ENCODE peak calls at places on chromosomes 2 and 18, in eight cellular contexts. C, F, T, O, S, W, J and X are unnamed samples.

GRCh38 chr2:106337963-106338515 is 130.2 kb downstream of the RGPD3 start:
- DNase-seq in C (no peak), F (no peak), T (no peak), O (no peak), S (no peak), W (no peak), J (no peak), X (no peak)

GRCh38 chr18:2223859-2224258 is 347.4 kb downstream of the METTL4 start:
- DNase-seq in C (peak), F (no peak), T (peak), O (peak), S (no peak), W (peak), J (peak), X (no peak)

GRCh38 chr2:120289221-120289906 is 36.7 kb downstream of the RALB start:
- DNase-seq in C (no peak), F (no peak), T (no peak), O (no peak), S (no peak), W (no peak), J (no peak), X (no peak)

GRCh38 chr2:43031471-43032224 is 194.8 kb downstream of the ZFP36L2 start:
- DNase-seq in C (no peak), F (no peak), T (no peak), O (no peak), S (no peak), W (no peak), J (no peak), X (no peak)

GRCh38 chr2:168054657-168055056 is 192.7 kb downstream of the STK39 start:
- DNase-seq in C (no peak), F (no peak), T (no peak), O (no peak), S (no peak), W (no peak), J (no peak), X (no peak)

GRCh38 chr2:54503192-54503591 is 47.1 kb downstream of the SPTBN1 start:
- DNase-seq in C (peak), F (no peak), T (peak), O (peak), S (no peak), W (peak), J (peak), X (no peak)

GRCh38 chr2:108981846-108982245 is 7.2 kb downstream of the EDAR start:
- DNase-seq in C (no peak), F (no peak), T (no peak), O (no peak), S (no peak), W (no peak), J (no peak), X (no peak)

GRCh38 chr2:234047361-234047760 is 3.1 kb upstream of the SPP2 start:
- DNase-seq in C (peak), F (no peak), T (no peak), O (no peak), S (no peak), W (no peak), J (no peak), X (no peak)

GRCh38 chr18:7923105-7923504 is 356.0 kb downstream of the PTPRM start:
- DNase-seq in C (peak), F (no peak), T (no peak), O (no peak), S (no peak), W (no peak), J (peak), X (no peak)

GRCh38 chr18:69636529-69637301 is 236.0 kb downstream of the DOK6 start:
- DNase-seq in C (no peak), F (no peak), T (no peak), O (no peak), S (no peak), W (peak), J (peak), X (no peak)

GRCh38 chr2:24304098-24304497 is 56.2 kb downstream of the ITSN2 start:
- DNase-seq in C (peak), F (no peak), T (no peak), O (no peak), S (peak), W (no peak), J (no peak), X (peak)

GRCh38 chr2:28626891-28627421 is 124.7 kb upstream of the PPP1CB start:
- DNase-seq in C (peak), F (no peak), T (no peak), O (no peak), S (no peak), W (no peak), J (no peak), X (no peak)

GRCh38 chr2:99066602-99067001 is 74.9 kb upstream of the C2orf15 start:
- DNase-seq in C (peak), F (no peak), T (no peak), O (peak), S (no peak), W (no peak), J (peak), X (no peak)

GRCh38 chr2:178592655-178593054 is 112.4 kb downstream of the PLEKHA3 start:
- DNase-seq in C (no peak), F (no peak), T (no peak), O (no peak), S (no peak), W (no peak), J (no peak), X (no peak)

GRCh38 chr2:190507135-190507534 is 27.4 kb downstream of the NEMP2 start:
- DNase-seq in C (no peak), F (no peak), T (no peak), O (no peak), S (no peak), W (no peak), J (no peak), X (no peak)

GRCh38 chr2:2826209-2826551 is 495.1 kb upstream of the MYT1L start:
- DNase-seq in C (no peak), F (no peak), T (no peak), O (no peak), S (no peak), W (peak), J (peak), X (no peak)

GRCh38 chr2:13770279-13770678 is 862.2 kb upstream of the LRATD1 start:
- DNase-seq in C (no peak), F (no peak), T (no peak), O (no peak), S (no peak), W (no peak), J (no peak), X (no peak)

GRCh38 chr18:59885579-59886163 is 14.1 kb upstream of the PMAIP1 start:
- DNase-seq in C (peak), F (no peak), T (no peak), O (peak), S (no peak), W (no peak), J (no peak), X (no peak)

GRCh38 chr18:79545714-79546113 is 133.9 kb upstream of the CTDP1 start:
- DNase-seq in C (no peak), F (no peak), T (no peak), O (no peak), S (no peak), W (no peak), J (peak), X (no peak)

GRCh38 chr2:231714639-231715498 is 6.5 kb downstream of the PTMA start:
- DNase-seq in C (peak), F (peak), T (peak), O (peak), S (no peak), W (peak), J (peak), X (peak)

GRCh38 chr2:231713738-231714638 is 5.7 kb downstream of the PTMA start:
- DNase-seq in C (peak), F (peak), T (peak), O (peak), S (no peak), W (peak), J (peak), X (peak)

GRCh38 chr2:231715988-231716616 is 7.8 kb downstream of the PTMA start:
- DNase-seq in C (peak), F (no peak), T (no peak), O (peak), S (no peak), W (no peak), J (peak), X (no peak)

GRCh38 chr2:231716641-231717280 is 8.4 kb downstream of the PTMA start:
- DNase-seq in C (peak), F (no peak), T (no peak), O (peak), S (no peak), W (no peak), J (no peak), X (no peak)

GRCh38 chr2:231715499-231715837 is 7.1 kb downstream of the PTMA start:
- DNase-seq in C (no peak), F (no peak), T (no peak), O (no peak), S (no peak), W (no peak), J (no peak), X (no peak)
- TF ChIP-seq CTCF in C (no peak), F (no peak), T (no peak), O (peak), S (no peak), W (no peak), J (no peak), X (no peak)

GRCh38 chr2:240604291-240604938 is 17.9 kb downstream of the CAPN10 start:
- DNase-seq in C (peak), F (peak), T (peak), O (peak), S (peak), W (no peak), J (peak), X (no peak)
- TF ChIP-seq CTCF in C (peak), F (peak), T (peak), O (peak), S (peak), W (no peak), J (peak), X (no peak)

DNA sequence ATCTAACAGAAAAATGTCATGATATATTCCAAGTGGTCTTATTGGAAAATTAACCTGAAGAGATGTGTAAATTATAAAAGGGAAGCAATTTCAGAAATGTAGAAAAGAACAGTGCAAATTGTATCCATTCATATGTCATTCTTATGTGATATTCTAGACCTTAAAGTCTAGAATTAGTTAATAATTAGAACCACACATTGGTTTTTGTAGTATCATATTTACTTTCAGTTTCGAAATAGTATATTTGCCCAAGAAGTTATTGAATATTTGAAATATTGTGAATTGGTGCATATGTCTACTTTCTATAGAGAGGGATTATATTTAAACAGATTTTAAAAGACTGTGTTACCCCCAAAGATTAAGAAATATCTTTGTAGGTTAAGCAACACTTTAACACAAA is 1348.6 kb upstream of the ACVR2A start:
- DNase-seq in C (no peak), F (no peak), T (no peak), O (no peak), S (no peak), W (no peak), J (no peak), X (no peak)
- TF ChIP-seq CTCF in C (no peak), F (no peak), T (no peak), O (no peak), S (no peak), W (no peak), J (no peak), X (no peak)

DNA sequence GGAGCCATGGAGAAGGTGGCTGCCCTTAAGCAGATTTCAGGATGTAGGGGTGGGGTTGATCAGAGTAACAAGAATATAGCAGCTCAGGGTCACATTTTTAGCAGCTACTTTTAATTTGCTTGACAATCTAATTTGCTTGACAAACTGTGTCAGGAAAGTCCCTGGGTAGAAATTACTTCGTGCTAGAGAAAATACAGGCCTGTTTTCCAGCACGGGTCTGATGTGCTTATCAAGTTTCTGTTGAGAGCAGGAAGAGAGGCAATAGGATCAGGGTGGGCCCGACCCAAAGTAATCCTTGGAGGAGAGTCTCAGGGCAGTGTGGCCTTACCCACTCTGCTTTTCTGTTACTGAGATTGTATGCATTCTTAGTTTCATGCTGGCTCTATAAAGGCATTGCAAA is 221.5 kb downstream of the TSN start:
- DNase-seq in C (no peak), F (no peak), T (no peak), O (no peak), S (no peak), W (no peak), J (no peak), X (no peak)
- TF ChIP-seq CTCF in C (no peak), F (no peak), T (no peak), O (no peak), S (no peak), W (no peak), J (no peak), X (no peak)

DNA sequence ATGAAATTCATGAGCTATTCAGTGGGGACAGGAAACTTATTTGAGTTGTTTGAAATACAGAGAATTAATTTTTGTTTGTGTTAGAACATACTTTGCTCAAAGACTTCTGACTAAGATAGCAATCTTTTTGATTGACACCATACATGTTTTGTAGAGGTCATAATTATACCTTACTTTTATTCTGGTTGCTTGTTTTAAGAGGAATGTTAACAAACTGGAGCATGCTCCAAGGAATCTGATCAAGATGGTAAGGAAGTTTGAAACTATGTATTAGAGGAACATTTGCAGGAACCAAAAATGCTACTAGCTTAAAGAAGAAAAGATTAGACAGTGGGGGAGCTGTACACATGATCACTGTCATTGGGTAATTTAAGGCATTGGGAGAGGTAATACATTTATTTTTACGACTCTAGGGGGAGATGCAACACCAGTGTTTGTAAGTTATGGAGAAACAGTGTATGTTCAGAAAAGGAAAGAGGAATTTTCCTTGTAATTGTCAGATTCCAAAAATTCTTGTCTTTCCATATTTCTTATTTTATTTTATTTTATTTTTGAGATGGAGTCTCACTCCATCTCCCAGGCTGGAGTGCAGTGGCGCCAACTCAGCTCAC is 8.0 kb downstream of the AGFG1 start:
- DNase-seq in C (peak), F (no peak), T (no peak), O (peak), S (no peak), W (no peak), J (no peak), X (no peak)
- TF ChIP-seq CTCF in C (no peak), F (no peak), T (peak), O (peak), S (peak), W (no peak), J (peak), X (no peak)

DNA sequence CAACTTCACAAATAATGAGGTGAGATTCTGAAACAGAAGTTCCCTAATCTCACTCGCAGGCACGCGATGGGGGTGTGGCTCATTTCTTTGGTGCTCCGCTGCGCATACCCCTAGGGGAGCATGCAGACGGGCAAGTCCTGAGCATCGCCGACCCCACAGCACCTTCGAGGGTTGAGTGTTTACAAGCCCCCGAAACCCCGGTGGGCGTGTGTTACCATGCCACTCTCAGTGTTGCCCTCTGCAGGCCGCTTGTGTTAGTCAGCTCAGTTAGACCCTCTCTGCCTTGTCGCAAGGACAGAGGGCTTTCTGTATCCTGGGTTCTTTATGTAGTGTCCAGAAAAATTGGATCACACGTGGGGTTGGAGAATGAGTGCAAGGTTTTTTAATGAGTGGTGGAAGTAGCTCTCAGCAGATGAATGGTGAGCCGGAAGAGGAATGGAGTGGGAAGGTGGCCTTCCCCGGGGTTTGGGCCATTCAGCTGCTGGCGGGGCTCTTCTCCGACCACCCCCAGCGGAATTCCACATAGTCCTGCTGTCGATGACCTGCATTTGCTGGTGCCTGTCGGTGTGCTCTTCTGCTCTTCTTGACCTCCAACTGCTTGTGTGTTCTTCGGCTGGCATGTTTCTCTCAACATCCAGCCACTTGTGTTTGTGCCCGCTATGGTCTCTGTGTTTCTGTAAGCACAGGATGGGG is 191.3 kb downstream of the RPRM start:
- DNase-seq in C (no peak), F (peak), T (peak), O (peak), S (no peak), W (peak), J (peak), X (no peak)
- TF ChIP-seq CTCF in C (no peak), F (peak), T (peak), O (peak), S (peak), W (peak), J (peak), X (no peak)

GRCh38 chr18:52348209-52348608 is 8.2 kb downstream of the DCC start:
- DNase-seq in C (no peak), F (no peak), T (no peak), O (peak), S (no peak), W (peak), J (peak), X (no peak)
- TF ChIP-seq CTCF in C (peak), F (peak), T (peak), O (peak), S (peak), W (peak), J (peak), X (no peak)

GRCh38 chr2:195562624-195563566 is 94.1 kb upstream of the SLC39A10 start:
- DNase-seq in C (peak), F (no peak), T (no peak), O (peak), S (no peak), W (no peak), J (no peak), X (no peak)

GRCh38 chr2:195561205-195562032 is 95.6 kb upstream of the SLC39A10 start:
- DNase-seq in C (peak), F (no peak), T (no peak), O (peak), S (peak), W (no peak), J (no peak), X (no peak)

GRCh38 chr2:195555971-195556370 is 101.1 kb upstream of the SLC39A10 start:
- DNase-seq in C (no peak), F (no peak), T (no peak), O (no peak), S (no peak), W (no peak), J (no peak), X (no peak)

GRCh38 chr2:195560209-195560907 is 96.7 kb upstream of the SLC39A10 start:
- DNase-seq in C (no peak), F (no peak), T (no peak), O (no peak), S (no peak), W (no peak), J (no peak), X (no peak)

GRCh38 chr2:195559431-195559914 is 97.6 kb upstream of the SLC39A10 start:
- DNase-seq in C (peak), F (no peak), T (no peak), O (peak), S (peak), W (no peak), J (no peak), X (no peak)
- TF ChIP-seq CTCF in C (no peak), F (no peak), T (no peak), O (no peak), S (no peak), W (no peak), J (no peak), X (no peak)

GRCh38 chr2:192140236-192140839 is 54.4 kb downstream of the TMEFF2 start:
- DNase-seq in C (no peak), F (no peak), T (no peak), O (no peak), S (no peak), W (no peak), J (no peak), X (no peak)

GRCh38 chr2:192139813-192140212 is 54.9 kb downstream of the TMEFF2 start:
- DNase-seq in C (no peak), F (no peak), T (no peak), O (no peak), S (no peak), W (no peak), J (no peak), X (no peak)

DNA sequence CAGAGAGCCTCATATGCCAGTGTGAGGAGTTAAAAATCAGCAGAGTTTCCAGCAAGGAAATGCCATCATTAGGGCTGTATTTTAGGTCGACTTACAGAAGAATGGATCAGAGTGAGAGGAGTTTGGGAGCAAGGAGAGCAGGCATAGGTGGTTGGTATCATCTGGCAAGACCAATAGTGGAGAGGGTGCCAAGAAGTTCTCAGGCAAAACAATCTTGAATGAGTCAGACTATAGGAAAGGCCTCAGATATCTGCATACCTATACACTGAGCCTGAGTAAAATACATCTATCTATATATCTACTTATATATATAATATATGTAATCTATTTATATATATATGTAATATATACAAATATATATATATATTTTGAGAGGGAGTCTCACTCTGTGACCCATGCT is 57.3 kb downstream of the TMEFF2 start:
- DNase-seq in C (no peak), F (no peak), T (no peak), O (no peak), S (no peak), W (no peak), J (no peak), X (no peak)
- TF ChIP-seq CTCF in C (no peak), F (no peak), T (no peak), O (no peak), S (no peak), W (no peak), J (no peak), X (no peak)

DNA sequence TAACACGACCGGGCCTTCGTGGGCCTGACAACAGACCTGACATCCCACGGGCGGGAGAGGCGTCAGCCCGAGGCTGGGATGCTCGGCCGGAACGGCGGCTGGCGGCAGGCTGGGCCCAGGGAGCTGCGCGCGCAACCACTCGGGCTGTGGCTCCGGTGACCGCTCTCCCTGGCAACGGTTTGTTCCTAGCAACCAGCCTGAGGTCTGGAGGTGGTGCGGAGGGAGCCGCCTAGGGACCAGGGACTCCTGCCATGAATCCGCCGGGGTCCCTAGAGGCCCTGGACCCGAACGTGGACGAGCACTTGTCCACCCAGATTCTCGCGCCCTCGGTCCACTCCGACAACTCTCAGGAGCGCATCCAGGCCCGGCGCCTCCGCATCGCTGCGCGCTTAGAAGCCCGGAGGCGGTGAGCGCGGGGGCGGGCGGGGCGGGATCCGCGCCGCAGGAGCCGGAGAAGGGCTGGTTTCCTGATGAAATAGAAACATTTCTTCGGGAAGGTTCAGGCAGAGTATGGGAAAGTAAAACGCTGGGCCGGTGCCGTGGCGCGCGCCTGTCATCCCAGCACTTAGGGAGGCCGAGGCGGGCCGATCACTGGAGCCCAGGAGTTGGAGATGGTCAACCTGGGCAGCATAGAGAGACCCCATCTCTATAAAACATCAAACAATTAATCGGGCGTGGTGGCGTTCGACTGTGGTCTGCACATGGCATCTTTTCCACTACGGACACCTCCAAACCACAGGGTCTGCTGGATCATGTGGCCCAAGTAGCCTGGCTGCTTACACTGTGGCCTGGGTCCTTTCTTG is at the start of gene DRC1:
- DNase-seq in C (peak), F (peak), T (peak), O (no peak), S (peak), W (peak), J (peak), X (no peak)
- TF ChIP-seq CTCF in C (no peak), F (no peak), T (no peak), O (no peak), S (no peak), W (no peak), J (peak), X (no peak)